ENCODE peak calls at places on chromosomes 5 and 9, in five cellular contexts. T, S, F, O and C are unnamed samples.
A peak's percentile ranks its signal among the peaks of the same experiment; 100 is the strongest.

GRCh38 chr9:81861644-81862043 is 66.6 kb upstream of the SPATA31D4 start:
- DNase-seq in T (no peak), S (no peak), F (no peak), O (no peak), C (no peak)

GRCh38 chr9:33436445-33436844 is 10.9 kb downstream of the AQP3 start:
- DNase-seq in T (no peak), S (no peak), F (no peak), O (no peak), C (no peak)

GRCh38 chr9:4743131-4743875 is 2.3 kb upstream of the AK3 start:
- DNase-seq in T (no peak), S (no peak), F (no peak), O (no peak), C (no peak)

GRCh38 chr5:116600876-116601275 is 26.3 kb upstream of the SEMA6A start:
- DNase-seq in T (no peak), S (no peak), F (no peak), O (no peak), C (peak; percentile 82)

GRCh38 chr5:142246263-142246662 is 78.6 kb downstream of the SPRY4 start:
- DNase-seq in T (peak; percentile 90), S (peak; percentile 4), F (no peak), O (no peak), C (no peak)

GRCh38 chr5:75538201-75538600 is 26.5 kb downstream of the POLK start:
- DNase-seq in T (no peak), S (no peak), F (no peak), O (no peak), C (no peak)

GRCh38 chr9:114777841-114778240 is 28.0 kb downstream of the TNFSF15 start:
- DNase-seq in T (no peak), S (no peak), F (no peak), O (no peak), C (no peak)

GRCh38 chr9:26744362-26744965 is 148.1 kb downstream of the CAAP1 start:
- DNase-seq in T (no peak), S (no peak), F (no peak), O (peak; percentile 9), C (no peak)

GRCh38 chr5:113047234-113047633 is 70.6 kb downstream of the DCP2 start:
- DNase-seq in T (peak; percentile 33), S (no peak), F (no peak), O (no peak), C (no peak)

GRCh38 chr9:21989440-21990189 is 4.6 kb downstream of the CDKN2A start:
- DNase-seq in T (no peak), S (no peak), F (no peak), O (no peak), C (no peak)